ENCODE peak calls at places on chromosomes 5 and 9, in nine cellular contexts. N, D, W, B, S, X, K, O and V are unnamed samples.

GRCh38 chr5:149128023-149128875 is 13.0 kb upstream of the ABLIM3 start:
- DNase-seq in W (no peak), K (peak; percentile 50), X (peak; percentile 30), O (no peak), S (no peak), B (peak; percentile 79), N (peak; percentile 58), D (no peak), V (peak; percentile 44)

GRCh38 chr5:45696206-45696836 is at the start of gene HCN1:
- DNase-seq in B (no peak), X (peak; percentile 65), O (no peak), S (peak; percentile 30), K (peak; percentile 93), N (peak; percentile 94), W (peak; percentile 89), D (peak; percentile 68), V (peak; percentile 43)

GRCh38 chr5:103918668-103919367 is 356.2 kb upstream of the NUDT12 start:
- DNase-seq in D (peak; percentile 89), B (no peak), X (no peak), N (peak; percentile 68), O (no peak), S (no peak), W (no peak), K (no peak), V (no peak)

GRCh38 chr5:62333250-62333800 is 27.3 kb downstream of the KIF2A start:
- DNase-seq in S (no peak), B (no peak), X (no peak), O (no peak), K (no peak), N (no peak), W (no peak), D (no peak), V (no peak)

GRCh38 chr5:125750538-125751186 is 672.5 kb upstream of the GRAMD2B start:
- DNase-seq in K (no peak), B (no peak), N (no peak), S (no peak), D (peak; percentile 18), O (no peak), X (no peak), W (no peak), V (no peak)

GRCh38 chr5:153523196-153523595 is 32.7 kb downstream of the GRIA1 start:
- DNase-seq in X (no peak), K (no peak), S (no peak), N (no peak), D (peak; percentile 76), B (no peak), O (no peak), W (no peak), V (no peak)

GRCh38 chr5:154010660-154011059 is 28.1 kb downstream of the FAM114A2 start:
- DNase-seq in X (no peak), D (no peak), W (no peak), B (no peak), S (no peak), N (no peak), O (no peak), K (no peak), V (no peak)

GRCh38 chr5:71778678-71779276 is 59.7 kb downstream of the CARTPT start:
- DNase-seq in B (peak; percentile 55), S (no peak), K (peak; percentile 51), W (peak; percentile 61), D (peak; percentile 36), X (peak; percentile 60), N (peak; percentile 61), O (peak; percentile 45), V (no peak)

GRCh38 chr5:103849934-103850333 is 287.3 kb upstream of the NUDT12 start:
- DNase-seq in D (peak; percentile 95), X (peak; percentile 76), S (peak; percentile 8), O (peak; percentile 68), W (no peak), K (no peak), B (peak; percentile 12), N (no peak), V (no peak)

GRCh38 chr5:132224721-132225120 is 2.9 kb downstream of the P4HA2 start:
- DNase-seq in K (peak; percentile 67), S (no peak), O (no peak), B (no peak), D (peak; percentile 47), W (no peak), N (no peak), X (no peak), V (no peak)

GRCh38 chr5:135053278-135053677 is 19.2 kb upstream of the PITX1 start:
- DNase-seq in W (no peak), S (peak; percentile 82), O (no peak), D (no peak), N (no peak), K (no peak), X (no peak), B (no peak), V (peak; percentile 82)

GRCh38 chr9:77017505-77017894 is 2.0 kb upstream of the FOXB2 start:
- DNase-seq in D (no peak), N (no peak), S (peak; percentile 29), O (no peak), W (no peak), X (no peak), K (no peak), B (no peak), V (peak; percentile 23)

GRCh38 chr5:181246276-181247050 is 2.8 kb upstream of the RACK1 start:
- DNase-seq in N (peak; percentile 84), S (peak; percentile 84), O (peak; percentile 76), B (peak; percentile 94), D (peak; percentile 82), K (peak; percentile 69), W (peak; percentile 90), X (peak; percentile 88), V (peak; percentile 93)

GRCh38 chr9:124180557-124180956 is 77.2 kb upstream of the NEK6 start:
- DNase-seq in N (no peak), O (no peak), D (peak; percentile 30), X (no peak), S (no peak), B (no peak), W (peak; percentile 75), K (no peak), V (no peak)

GRCh38 chr5:144468542-144468941 is 297.9 kb downstream of the KCTD16 start:
- DNase-seq in O (no peak), D (peak; percentile 44), B (no peak), W (no peak), K (no peak), N (no peak), S (no peak), X (no peak), V (no peak)

GRCh38 chr5:144469106-144469505 is 298.4 kb downstream of the KCTD16 start:
- DNase-seq in D (peak; percentile 81), S (no peak), X (no peak), N (no peak), O (no peak), B (no peak), K (no peak), W (no peak), V (no peak)

GRCh38 chr5:144473650-144474049 is 303.0 kb downstream of the KCTD16 start:
- DNase-seq in S (no peak), D (no peak), O (no peak), K (no peak), X (no peak), B (no peak), N (no peak), W (no peak), V (no peak)

GRCh38 chr5:144465441-144465840 is 294.8 kb downstream of the KCTD16 start:
- DNase-seq in B (no peak), W (no peak), X (no peak), O (no peak), K (no peak), D (peak; percentile 53), N (no peak), S (no peak), V (no peak)

GRCh38 chr5:144467795-144468194 is 297.1 kb downstream of the KCTD16 start:
- DNase-seq in D (peak; percentile 50), B (peak; percentile 44), W (no peak), K (peak; percentile 70), X (peak; percentile 39), O (no peak), S (no peak), N (peak; percentile 87), V (no peak)
- TF ChIP-seq CTCF in D (peak; percentile 71), B (no peak), W (peak; percentile 29), K (peak; percentile 76), X (peak; percentile 42), O (peak; percentile 44), S (peak; percentile 38), N (peak; percentile 68), V (no peak)

GRCh38 chr5:87127426-87127825 is 140.3 kb upstream of the RASA1 start:
- DNase-seq in X (no peak), W (no peak), S (no peak), B (no peak), D (peak; percentile 94), O (no peak), K (no peak), N (no peak), V (no peak)
- TF ChIP-seq CTCF in X (no peak), W (no peak), S (no peak), B (no peak), D (no peak), O (no peak), K (no peak), N (no peak), V (no peak)

GRCh38 chr5:90408571-90409317 is 812 bp downstream of the CETN3 start:
- DNase-seq in S (no peak), O (peak; percentile 65), B (peak; percentile 38), N (peak; percentile 16), W (no peak), X (no peak), D (no peak), K (no peak), V (no peak)

GRCh38 chr5:90409318-90410177 is at the start of gene CETN3:
- DNase-seq in O (peak; percentile 90), N (peak; percentile 97), S (peak; percentile 85), W (peak; percentile 94), K (peak; percentile 96), X (peak; percentile 96), B (peak; percentile 95), D (peak; percentile 96), V (peak; percentile 89)

GRCh38 chr5:90406466-90406865 is 3.1 kb downstream of the CETN3 start:
- DNase-seq in K (no peak), W (no peak), D (peak; percentile 25), B (no peak), N (no peak), S (no peak), X (no peak), O (no peak), V (no peak)

DNA sequence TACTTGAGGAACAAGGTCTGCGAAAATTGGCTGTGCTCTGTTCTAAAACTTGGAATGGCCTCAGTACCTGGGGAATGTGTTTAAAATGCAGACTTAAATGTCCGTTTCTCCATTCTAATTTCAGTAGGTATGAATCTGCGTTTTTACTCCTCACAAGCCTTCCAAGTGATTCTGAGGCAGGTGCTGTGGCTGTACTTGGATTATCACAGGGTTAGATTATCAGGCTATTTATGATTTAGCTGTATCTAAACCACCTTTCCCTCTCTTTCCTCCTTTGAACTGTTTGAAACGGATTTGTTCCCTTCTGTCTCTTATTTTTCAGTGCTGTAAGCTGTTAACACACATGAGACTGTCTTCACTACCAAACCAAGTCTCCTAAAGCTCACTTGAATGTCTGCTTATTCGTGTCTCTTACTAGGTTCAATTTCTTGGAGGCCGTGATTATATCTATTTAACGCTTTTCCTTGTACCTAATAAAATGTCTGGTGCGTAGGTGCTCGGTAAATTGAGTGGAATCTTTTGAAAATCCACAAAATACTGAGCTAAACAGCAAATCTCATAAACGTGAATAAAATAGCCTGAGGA is 714 bp upstream of the CETN3 start:
- DNase-seq in O (no peak), D (no peak), K (no peak), N (no peak), W (no peak), S (no peak), B (no peak), X (no peak), V (no peak)
- TF ChIP-seq CTCF in O (peak; percentile 15), D (no peak), K (no peak), N (no peak), W (no peak), S (no peak), B (no peak), X (peak; percentile 1), V (no peak)

GRCh38 chr5:175206651-175207050 is 237.3 kb downstream of the DRD1 start:
- DNase-seq in O (no peak), N (no peak), K (no peak), X (no peak), W (no peak), S (no peak), D (no peak), B (no peak), V (no peak)
- TF ChIP-seq CTCF in O (no peak), N (no peak), K (no peak), X (no peak), W (no peak), S (no peak), D (no peak), B (no peak), V (no peak)